ENCODE peak calls at places on chromosomes 2 and 18, in seven cellular contexts. One of them, this sample, is unnamed.

GRCh38 chr2:163878718-163879117 is 142.9 kb upstream of the FIGN start:
- DNase-seq in HT-29: peak; percentile 48
- DNase-seq in GDM1: no peak
- DNase-seq in NCI-H748 treated with DMSO at 0.1 percent for 48 hours: peak; percentile 1
- DNase-seq in stimulated activated CD8-positive, alpha-beta memory T cell treated with anti-CD3 and anti-CD28 coated beads, Interleukin-2, amount 100 ng/mL, for 48 hours: no peak
- DNase-seq in putamen: no peak
- DNase-seq in D721Med: no peak
- DNase-seq in this sample: no peak

GRCh38 chr2:43300781-43301586 is 74.6 kb upstream of the ZFP36L2 start:
- DNase-seq in D721Med: no peak
- DNase-seq in stimulated activated CD8-positive, alpha-beta memory T cell treated with anti-CD3 and anti-CD28 coated beads, Interleukin-2, amount 100 ng/mL, for 48 hours: no peak
- DNase-seq in NCI-H748 treated with DMSO at 0.1 percent for 48 hours: no peak
- DNase-seq in putamen: no peak
- DNase-seq in GDM1: no peak
- DNase-seq in HT-29: peak; percentile 19
- DNase-seq in this sample: no peak

GRCh38 chr2:133377021-133377481 is 191.2 kb downstream of the NCKAP5 start:
- DNase-seq in GDM1: no peak
- DNase-seq in D721Med: no peak
- DNase-seq in stimulated activated CD8-positive, alpha-beta memory T cell treated with anti-CD3 and anti-CD28 coated beads, Interleukin-2, amount 100 ng/mL, for 48 hours: no peak
- DNase-seq in HT-29: no peak
- DNase-seq in NCI-H748 treated with DMSO at 0.1 percent for 48 hours: no peak
- DNase-seq in putamen: no peak
- DNase-seq in this sample: no peak

GRCh38 chr2:201070966-201071304 is 536 bp downstream of the HYCC2 start:
- DNase-seq in GDM1: no peak
- DNase-seq in HT-29: peak; percentile 52
- DNase-seq in putamen: no peak
- DNase-seq in D721Med: no peak
- DNase-seq in NCI-H748 treated with DMSO at 0.1 percent for 48 hours: peak; percentile 44
- DNase-seq in stimulated activated CD8-positive, alpha-beta memory T cell treated with anti-CD3 and anti-CD28 coated beads, Interleukin-2, amount 100 ng/mL, for 48 hours: no peak
- DNase-seq in this sample: no peak

GRCh38 chr18:77022556-77022955 is 110.0 kb downstream of the MBP start:
- DNase-seq in D721Med: no peak
- DNase-seq in putamen: peak; percentile 90
- DNase-seq in stimulated activated CD8-positive, alpha-beta memory T cell treated with anti-CD3 and anti-CD28 coated beads, Interleukin-2, amount 100 ng/mL, for 48 hours: no peak
- DNase-seq in GDM1: no peak
- DNase-seq in HT-29: no peak
- DNase-seq in NCI-H748 treated with DMSO at 0.1 percent for 48 hours: no peak
- DNase-seq in this sample: no peak

GRCh38 chr2:30641765-30642341 is 165.4 kb downstream of the CAPN13 start:
- DNase-seq in GDM1: no peak
- DNase-seq in stimulated activated CD8-positive, alpha-beta memory T cell treated with anti-CD3 and anti-CD28 coated beads, Interleukin-2, amount 100 ng/mL, for 48 hours: no peak
- DNase-seq in D721Med: no peak
- DNase-seq in putamen: no peak
- DNase-seq in HT-29: no peak
- DNase-seq in NCI-H748 treated with DMSO at 0.1 percent for 48 hours: peak; percentile 88
- DNase-seq in this sample: no peak

GRCh38 chr2:144170172-144170571 is 349.7 kb downstream of the ZEB2 start:
- DNase-seq in GDM1: no peak
- DNase-seq in D721Med: no peak
- DNase-seq in stimulated activated CD8-positive, alpha-beta memory T cell treated with anti-CD3 and anti-CD28 coated beads, Interleukin-2, amount 100 ng/mL, for 48 hours: no peak
- DNase-seq in HT-29: peak; percentile 2
- DNase-seq in NCI-H748 treated with DMSO at 0.1 percent for 48 hours: no peak
- DNase-seq in putamen: no peak
- DNase-seq in this sample: no peak

GRCh38 chr2:239225921-239226561 is 174.8 kb downstream of the HDAC4 start:
- DNase-seq in HT-29: no peak
- DNase-seq in putamen: no peak
- DNase-seq in NCI-H748 treated with DMSO at 0.1 percent for 48 hours: no peak
- DNase-seq in stimulated activated CD8-positive, alpha-beta memory T cell treated with anti-CD3 and anti-CD28 coated beads, Interleukin-2, amount 100 ng/mL, for 48 hours: no peak
- DNase-seq in GDM1: no peak
- DNase-seq in D721Med: no peak
- DNase-seq in this sample: no peak

GRCh38 chr2:27520316-27520715 is 23.7 kb downstream of the GCKR start:
- DNase-seq in GDM1: no peak
- DNase-seq in stimulated activated CD8-positive, alpha-beta memory T cell treated with anti-CD3 and anti-CD28 coated beads, Interleukin-2, amount 100 ng/mL, for 48 hours: no peak
- DNase-seq in putamen: no peak
- DNase-seq in D721Med: no peak
- DNase-seq in NCI-H748 treated with DMSO at 0.1 percent for 48 hours: no peak
- DNase-seq in HT-29: no peak
- DNase-seq in this sample: no peak